ENCODE peak calls at places on chromosomes 5 and 9, in six cellular contexts. One of them, this sample, is unnamed. For H3K4me1, the result is how much of the 10 kb centered on the place peaks cover.

GRCh38 chr5:149498724-149499336 is 52.4 kb downstream of the CSNK1A1 start:
- DNase-seq in stomach: no peak
- DNase-seq in transverse colon: no peak
- DNase-seq in Panc1: no peak
- DNase-seq in H1: no peak
- DNase-seq in GM23338: peak
- DNase-seq in this sample: no peak

GRCh38 chr9:84296146-84296843 is 44.3 kb downstream of the SLC28A3 start:
- DNase-seq in transverse colon: no peak
- DNase-seq in Panc1: no peak
- DNase-seq in stomach: no peak
- DNase-seq in H1: no peak
- DNase-seq in GM23338: no peak
- DNase-seq in this sample: no peak

GRCh38 chr5:38265546-38266179 is 7.3 kb downstream of the EGFLAM start:
- DNase-seq in stomach: peak
- DNase-seq in transverse colon: peak
- DNase-seq in GM23338: peak
- DNase-seq in Panc1: peak
- DNase-seq in H1: peak
- DNase-seq in this sample: no peak

GRCh38 chr5:37837101-37838032 is 2.5 kb downstream of the GDNF start:
- DNase-seq in transverse colon: peak
- DNase-seq in H1: peak
- DNase-seq in stomach: peak
- DNase-seq in Panc1: peak
- DNase-seq in GM23338: peak
- DNase-seq in this sample: peak

GRCh38 chr9:88680041-88680440 is 145.1 kb downstream of the NXNL2 start:
- DNase-seq in GM23338: no peak
- DNase-seq in Panc1: no peak
- DNase-seq in stomach: no peak
- DNase-seq in transverse colon: no peak
- DNase-seq in H1: no peak
- DNase-seq in this sample: no peak

GRCh38 chr5:143679777-143680176 is 132.2 kb upstream of the HMHB1 start:
- DNase-seq in H1: no peak
- DNase-seq in Panc1: no peak
- DNase-seq in transverse colon: no peak
- DNase-seq in stomach: no peak
- DNase-seq in GM23338: no peak
- DNase-seq in this sample: no peak

GRCh38 chr9:37582548-37583157 is 6.5 kb upstream of the FBXO10 start:
- DNase-seq in stomach: no peak
- DNase-seq in transverse colon: no peak
- DNase-seq in Panc1: peak
- DNase-seq in H1: no peak
- DNase-seq in GM23338: peak
- DNase-seq in this sample: no peak

GRCh38 chr5:67206381-67207328 is 10.1 kb upstream of the CD180 start:
- DNase-seq in Panc1: peak
- DNase-seq in stomach: peak
- DNase-seq in H1: no peak
- DNase-seq in transverse colon: peak
- DNase-seq in GM23338: no peak
- DNase-seq in this sample: peak

GRCh38 chr5:162268694-162269481 is 201.3 kb downstream of the GABRG2 start:
- DNase-seq in Panc1: no peak
- DNase-seq in transverse colon: no peak
- DNase-seq in stomach: no peak
- DNase-seq in H1: no peak
- DNase-seq in GM23338: no peak
- DNase-seq in this sample: no peak

GRCh38 chr9:124450241-124450924 is at the start of gene ADGRD2:
- DNase-seq in GM23338: peak
- DNase-seq in stomach: no peak
- DNase-seq in Panc1: no peak
- DNase-seq in transverse colon: no peak
- DNase-seq in H1: peak
- DNase-seq in this sample: peak

GRCh38 chr9:21974542-21975409 is 19.4 kb downstream of the CDKN2A start:
- DNase-seq in transverse colon: no peak
- DNase-seq in stomach: peak
- DNase-seq in H1: peak
- DNase-seq in Panc1: no peak
- DNase-seq in GM23338: peak
- DNase-seq in this sample: no peak

GRCh38 chr5:129960831-129961230 is 56.6 kb downstream of the CHSY3 start:
- DNase-seq in GM23338: no peak
- DNase-seq in Panc1: no peak
- DNase-seq in stomach: no peak
- DNase-seq in transverse colon: no peak
- DNase-seq in H1: no peak
- DNase-seq in this sample: no peak

GRCh38 chr5:162334944-162335343 is 267.4 kb downstream of the GABRG2 start:
- DNase-seq in Panc1: no peak
- DNase-seq in H1: no peak
- DNase-seq in GM23338: no peak
- DNase-seq in transverse colon: no peak
- DNase-seq in stomach: no peak
- DNase-seq in this sample: no peak

GRCh38 chr5:147743012-147743411 is 39.5 kb downstream of the JAKMIP2 start:
- DNase-seq in Panc1: no peak
- DNase-seq in transverse colon: no peak
- DNase-seq in stomach: no peak
- DNase-seq in GM23338: no peak
- DNase-seq in H1: no peak
- DNase-seq in this sample: no peak

GRCh38 chr9:127362829-127363228 is 34.1 kb upstream of the SLC2A8 start:
- DNase-seq in H1: no peak
- DNase-seq in stomach: no peak
- DNase-seq in transverse colon: no peak
- DNase-seq in Panc1: no peak
- DNase-seq in GM23338: no peak
- DNase-seq in this sample: no peak

GRCh38 chr5:119522841-119523240 is 70.5 kb downstream of the HSD17B4 start:
- DNase-seq in H1: no peak
- DNase-seq in transverse colon: no peak
- DNase-seq in GM23338: no peak
- DNase-seq in Panc1: no peak
- DNase-seq in stomach: no peak
- DNase-seq in this sample: no peak

GRCh38 chr5:14720236-14720923 is 55.9 kb downstream of the OTULIN start:
- DNase-seq in Panc1: peak
- DNase-seq in stomach: no peak
- DNase-seq in H1: no peak
- DNase-seq in transverse colon: no peak
- DNase-seq in GM23338: no peak
- DNase-seq in this sample: no peak

GRCh38 chr5:177537389-177538361 is 16.7 kb downstream of the FAM193B start:
- DNase-seq in H1: no peak
- DNase-seq in stomach: no peak
- DNase-seq in transverse colon: peak
- DNase-seq in Panc1: no peak
- DNase-seq in GM23338: peak
- DNase-seq in this sample: no peak

GRCh38 chr5:122195784-122196394 is 66.5 kb downstream of the ZNF474 start:
- DNase-seq in Panc1: peak
- DNase-seq in GM23338: peak
- DNase-seq in transverse colon: no peak
- DNase-seq in H1: peak
- DNase-seq in stomach: no peak
- DNase-seq in this sample: no peak

GRCh38 chr9:95437559-95437958 is 79.2 kb downstream of the PTCH1 start:
- DNase-seq in H1: no peak
- DNase-seq in stomach: no peak
- DNase-seq in Panc1: no peak
- DNase-seq in transverse colon: no peak
- DNase-seq in GM23338: no peak
- DNase-seq in this sample: no peak

GRCh38 chr9:116152941-116153764 is 438 bp upstream of the PAPPA start:
- DNase-seq in H1: no peak
- DNase-seq in GM23338: peak
- DNase-seq in Panc1: no peak
- DNase-seq in transverse colon: no peak
- DNase-seq in stomach: no peak
- DNase-seq in this sample: no peak

GRCh38 chr9:116153765-116154333 is at the start of gene PAPPA:
- DNase-seq in transverse colon: no peak
- DNase-seq in Panc1: no peak
- DNase-seq in GM23338: peak
- DNase-seq in stomach: no peak
- DNase-seq in H1: peak
- DNase-seq in this sample: no peak

GRCh38 chr9:116155700-116156045 is 2.1 kb downstream of the PAPPA start:
- DNase-seq in stomach: no peak
- DNase-seq in transverse colon: no peak
- DNase-seq in GM23338: peak
- DNase-seq in Panc1: no peak
- DNase-seq in H1: no peak
- DNase-seq in this sample: no peak

GRCh38 chr9:116154976-116155699 is 1.5 kb downstream of the PAPPA start:
- DNase-seq in GM23338: peak
- DNase-seq in transverse colon: no peak
- DNase-seq in Panc1: no peak
- DNase-seq in H1: peak
- DNase-seq in stomach: no peak
- DNase-seq in this sample: no peak

DNA sequence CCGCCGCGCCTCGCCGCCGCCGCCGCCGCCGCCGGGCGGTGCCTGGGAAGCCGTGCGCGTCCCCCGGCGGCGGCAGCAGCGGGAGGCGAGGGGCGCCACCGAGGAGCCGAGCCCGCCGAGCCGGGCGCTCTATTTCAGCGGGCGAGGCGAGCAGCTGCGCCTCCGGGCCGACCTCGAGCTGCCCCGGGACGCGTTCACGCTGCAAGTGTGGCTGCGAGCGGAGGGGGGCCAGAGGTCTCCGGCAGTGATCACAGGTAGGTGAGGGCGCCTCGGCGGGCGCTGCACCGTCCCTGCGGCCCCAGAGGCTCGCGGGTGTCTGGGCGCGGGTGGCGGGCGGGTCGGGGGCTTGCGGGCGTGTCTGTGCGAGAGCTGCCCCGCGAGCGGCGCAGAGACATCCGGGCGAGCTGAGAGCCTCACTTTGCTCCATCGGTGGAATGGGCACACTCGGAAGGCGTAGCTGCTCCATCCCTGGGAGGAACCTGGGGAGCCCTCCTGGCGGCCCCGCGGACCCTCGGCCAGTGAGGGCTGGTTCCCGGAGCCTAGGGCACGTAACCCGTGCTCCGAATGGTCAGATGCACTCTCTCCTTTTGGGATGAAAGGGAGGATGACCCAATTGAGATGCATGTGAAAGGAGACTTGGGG is 864 bp downstream of the PAPPA start:
- DNase-seq in H1: peak
- DNase-seq in stomach: no peak
- DNase-seq in Panc1: no peak
- DNase-seq in transverse colon: no peak
- DNase-seq in GM23338: peak
- DNase-seq in this sample: no peak
- H3K4me3 ChIP-seq in H1: peak
- H3K4me3 ChIP-seq in stomach: peak
- H3K4me3 ChIP-seq in Panc1: peak
- H3K4me3 ChIP-seq in transverse colon: peak
- H3K4me3 ChIP-seq in GM23338: peak
- H3K4me3 ChIP-seq in this sample: peak

GRCh38 chr5:72284674-72285424 is 35.2 kb downstream of the MRPS27 start:
- DNase-seq in Panc1: no peak
- DNase-seq in GM23338: no peak
- DNase-seq in H1: no peak
- DNase-seq in transverse colon: no peak
- DNase-seq in stomach: no peak
- DNase-seq in this sample: no peak

GRCh38 chr5:72281430-72281763 is 38.6 kb downstream of the MRPS27 start:
- DNase-seq in stomach: no peak
- DNase-seq in transverse colon: no peak
- DNase-seq in H1: no peak
- DNase-seq in Panc1: no peak
- DNase-seq in GM23338: no peak
- DNase-seq in this sample: no peak

GRCh38 chr5:72281764-72282499 is 38.1 kb downstream of the MRPS27 start:
- DNase-seq in Panc1: peak
- DNase-seq in GM23338: no peak
- DNase-seq in transverse colon: no peak
- DNase-seq in stomach: no peak
- DNase-seq in H1: no peak
- DNase-seq in this sample: no peak

GRCh38 chr5:72283358-72283757 is 36.7 kb downstream of the MRPS27 start:
- DNase-seq in H1: no peak
- DNase-seq in transverse colon: no peak
- DNase-seq in GM23338: no peak
- DNase-seq in Panc1: no peak
- DNase-seq in stomach: no peak
- DNase-seq in this sample: no peak

DNA sequence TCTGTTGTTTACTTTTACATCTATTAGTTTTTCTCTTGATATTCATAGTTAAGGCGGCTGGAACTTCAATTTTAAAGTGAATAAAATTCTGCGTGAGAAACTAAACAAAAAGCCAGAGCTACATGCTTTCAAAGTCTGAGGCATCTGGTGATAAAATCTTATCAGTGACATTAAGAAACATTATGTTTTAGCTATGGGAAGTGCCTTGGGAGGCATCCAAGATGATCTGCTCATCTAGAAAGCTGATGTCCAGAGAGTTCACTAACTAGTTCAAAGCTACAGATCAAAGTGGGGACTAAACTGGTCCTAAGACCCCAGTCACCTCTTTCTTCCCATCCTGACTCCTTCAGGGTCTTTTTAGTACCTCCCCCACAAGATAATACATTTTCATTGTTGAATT is 37.2 kb downstream of the MRPS27 start:
- DNase-seq in stomach: no peak
- DNase-seq in Panc1: no peak
- DNase-seq in GM23338: no peak
- DNase-seq in H1: no peak
- DNase-seq in transverse colon: no peak
- DNase-seq in this sample: no peak
- H3K4me1 ChIP-seq in stomach: under half
- H3K4me1 ChIP-seq in Panc1: under half
- H3K4me1 ChIP-seq in GM23338: under half
- H3K4me1 ChIP-seq in H1: under half
- H3K4me1 ChIP-seq in transverse colon: under half
- H3K4me1 ChIP-seq in this sample: under half

DNA sequence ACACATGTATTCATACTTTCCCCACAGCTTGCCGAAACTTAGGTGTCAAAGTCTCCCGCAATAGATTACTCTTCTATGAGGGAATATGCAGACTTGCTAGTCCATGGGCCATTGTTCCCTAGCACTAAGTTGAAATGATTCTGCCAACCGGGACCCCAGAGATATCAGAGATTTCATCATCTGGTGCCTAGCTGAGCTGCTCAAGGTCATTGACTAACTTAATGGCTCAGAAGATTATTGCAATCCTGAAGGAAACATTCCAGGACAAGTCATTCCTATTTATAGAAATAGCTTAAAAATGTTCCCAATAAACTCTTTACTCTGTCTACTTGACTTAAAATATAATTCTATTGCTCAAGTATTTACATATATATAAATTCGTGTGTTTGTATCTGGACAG is 202.7 kb downstream of the PIK3R1 start:
- DNase-seq in transverse colon: no peak
- DNase-seq in H1: no peak
- DNase-seq in GM23338: no peak
- DNase-seq in Panc1: no peak
- DNase-seq in stomach: no peak
- DNase-seq in this sample: no peak
- TF ChIP-seq POLR2AphosphoS5 in transverse colon: no peak
- TF ChIP-seq POLR2AphosphoS5 in H1: no peak
- TF ChIP-seq POLR2AphosphoS5 in GM23338: no peak
- TF ChIP-seq POLR2AphosphoS5 in Panc1: no peak
- TF ChIP-seq POLR2AphosphoS5 in stomach: no peak
- TF ChIP-seq POLR2AphosphoS5 in this sample: no peak

GRCh38 chr9:19533373-19533772 is 124.6 kb downstream of the ACER2 start:
- DNase-seq in H1: no peak
- DNase-seq in Panc1: no peak
- DNase-seq in GM23338: no peak
- DNase-seq in transverse colon: no peak
- DNase-seq in stomach: no peak
- DNase-seq in this sample: no peak
- H3K4me3 ChIP-seq in H1: no peak
- H3K4me3 ChIP-seq in Panc1: no peak
- H3K4me3 ChIP-seq in GM23338: no peak
- H3K4me3 ChIP-seq in transverse colon: no peak
- H3K4me3 ChIP-seq in stomach: no peak
- H3K4me3 ChIP-seq in this sample: no peak